ENCODE peak calls at places on chromosomes 6 and 20, in nine cellular contexts. One of them, this sample, is unnamed.

GRCh38 chr6:129542705-129543104 is 167.3 kb downstream of the ARHGAP18 start:
- DNase-seq in heart left ventricle: no peak
- DNase-seq in left ventricle myocardium inferior: no peak
- DNase-seq in tibial nerve: no peak
- DNase-seq in HFF-Myc: no peak
- DNase-seq in H1: no peak
- DNase-seq in lower lobe of right lung: no peak
- DNase-seq in cardiac fibroblast: no peak
- DNase-seq in adrenal gland: no peak
- DNase-seq in this sample: no peak

GRCh38 chr6:52399511-52400315 is 20.4 kb upstream of the EFHC1 start:
- DNase-seq in lower lobe of right lung: no peak
- DNase-seq in H1: no peak
- DNase-seq in cardiac fibroblast: peak
- DNase-seq in HFF-Myc: no peak
- DNase-seq in tibial nerve: no peak
- DNase-seq in adrenal gland: peak
- DNase-seq in left ventricle myocardium inferior: no peak
- DNase-seq in heart left ventricle: no peak
- DNase-seq in this sample: peak

GRCh38 chr6:37409501-37409900 is 23.5 kb upstream of the CMTR1 start:
- DNase-seq in tibial nerve: no peak
- DNase-seq in left ventricle myocardium inferior: no peak
- DNase-seq in lower lobe of right lung: no peak
- DNase-seq in heart left ventricle: no peak
- DNase-seq in HFF-Myc: no peak
- DNase-seq in cardiac fibroblast: no peak
- DNase-seq in H1: no peak
- DNase-seq in adrenal gland: no peak
- DNase-seq in this sample: no peak

GRCh38 chr6:129599467-129599866 is 110.5 kb downstream of the ARHGAP18 start:
- DNase-seq in left ventricle myocardium inferior: no peak
- DNase-seq in heart left ventricle: no peak
- DNase-seq in adrenal gland: no peak
- DNase-seq in H1: no peak
- DNase-seq in lower lobe of right lung: no peak
- DNase-seq in tibial nerve: no peak
- DNase-seq in cardiac fibroblast: no peak
- DNase-seq in HFF-Myc: no peak
- DNase-seq in this sample: no peak

GRCh38 chr6:36539814-36540568 is 7.3 kb downstream of the STK38 start:
- DNase-seq in lower lobe of right lung: no peak
- DNase-seq in HFF-Myc: no peak
- DNase-seq in cardiac fibroblast: no peak
- DNase-seq in adrenal gland: no peak
- DNase-seq in H1: no peak
- DNase-seq in left ventricle myocardium inferior: no peak
- DNase-seq in tibial nerve: no peak
- DNase-seq in heart left ventricle: no peak
- DNase-seq in this sample: no peak

GRCh38 chr6:39887692-39888450 is 46.4 kb downstream of the MOCS1 start:
- DNase-seq in HFF-Myc: peak
- DNase-seq in heart left ventricle: peak
- DNase-seq in H1: no peak
- DNase-seq in lower lobe of right lung: peak
- DNase-seq in left ventricle myocardium inferior: peak
- DNase-seq in tibial nerve: peak
- DNase-seq in cardiac fibroblast: peak
- DNase-seq in adrenal gland: peak
- DNase-seq in this sample: peak

GRCh38 chr6:21360353-21360752 is 233.2 kb upstream of the SOX4 start:
- DNase-seq in left ventricle myocardium inferior: no peak
- DNase-seq in HFF-Myc: no peak
- DNase-seq in adrenal gland: no peak
- DNase-seq in cardiac fibroblast: no peak
- DNase-seq in heart left ventricle: no peak
- DNase-seq in tibial nerve: no peak
- DNase-seq in lower lobe of right lung: no peak
- DNase-seq in H1: no peak
- DNase-seq in this sample: no peak

GRCh38 chr6:2635911-2636310 is 114.8 kb downstream of the MYLK4 start:
- DNase-seq in lower lobe of right lung: no peak
- DNase-seq in H1: no peak
- DNase-seq in heart left ventricle: no peak
- DNase-seq in tibial nerve: no peak
- DNase-seq in adrenal gland: no peak
- DNase-seq in HFF-Myc: no peak
- DNase-seq in left ventricle myocardium inferior: no peak
- DNase-seq in cardiac fibroblast: no peak
- DNase-seq in this sample: no peak

GRCh38 chr20:23295934-23296333 is 54.7 kb upstream of the NXT1 start:
- DNase-seq in cardiac fibroblast: no peak
- DNase-seq in H1: no peak
- DNase-seq in tibial nerve: no peak
- DNase-seq in left ventricle myocardium inferior: no peak
- DNase-seq in adrenal gland: no peak
- DNase-seq in heart left ventricle: no peak
- DNase-seq in HFF-Myc: no peak
- DNase-seq in lower lobe of right lung: no peak
- DNase-seq in this sample: no peak

GRCh38 chr6:37657117-37657886 is 40.4 kb downstream of the MDGA1 start:
- DNase-seq in heart left ventricle: no peak
- DNase-seq in left ventricle myocardium inferior: no peak
- DNase-seq in HFF-Myc: no peak
- DNase-seq in tibial nerve: no peak
- DNase-seq in H1: no peak
- DNase-seq in lower lobe of right lung: no peak
- DNase-seq in cardiac fibroblast: peak
- DNase-seq in adrenal gland: no peak
- DNase-seq in this sample: no peak

GRCh38 chr6:71197770-71198169 is 90.8 kb upstream of the OGFRL1 start:
- DNase-seq in H1: no peak
- DNase-seq in cardiac fibroblast: peak
- DNase-seq in heart left ventricle: no peak
- DNase-seq in lower lobe of right lung: no peak
- DNase-seq in adrenal gland: no peak
- DNase-seq in tibial nerve: no peak
- DNase-seq in HFF-Myc: no peak
- DNase-seq in left ventricle myocardium inferior: no peak
- DNase-seq in this sample: peak

GRCh38 chr6:124963416-124964083 is 1.3 kb downstream of the RNF217 start:
- DNase-seq in adrenal gland: no peak
- DNase-seq in lower lobe of right lung: no peak
- DNase-seq in cardiac fibroblast: peak
- DNase-seq in heart left ventricle: no peak
- DNase-seq in HFF-Myc: no peak
- DNase-seq in tibial nerve: no peak
- DNase-seq in H1: no peak
- DNase-seq in left ventricle myocardium inferior: no peak
- DNase-seq in this sample: peak

GRCh38 chr6:124962617-124963415 is 579 bp downstream of the RNF217 start:
- DNase-seq in H1: peak
- DNase-seq in adrenal gland: peak
- DNase-seq in tibial nerve: no peak
- DNase-seq in cardiac fibroblast: peak
- DNase-seq in left ventricle myocardium inferior: peak
- DNase-seq in heart left ventricle: peak
- DNase-seq in HFF-Myc: no peak
- DNase-seq in lower lobe of right lung: peak
- DNase-seq in this sample: peak

GRCh38 chr6:124967444-124967843 is 5.2 kb downstream of the RNF217 start:
- DNase-seq in tibial nerve: no peak
- DNase-seq in adrenal gland: no peak
- DNase-seq in H1: no peak
- DNase-seq in cardiac fibroblast: peak
- DNase-seq in left ventricle myocardium inferior: no peak
- DNase-seq in lower lobe of right lung: no peak
- DNase-seq in heart left ventricle: no peak
- DNase-seq in HFF-Myc: no peak
- DNase-seq in this sample: no peak

GRCh38 chr6:124964084-124964763 is 2.0 kb downstream of the RNF217 start:
- DNase-seq in adrenal gland: peak
- DNase-seq in tibial nerve: no peak
- DNase-seq in left ventricle myocardium inferior: no peak
- DNase-seq in HFF-Myc: no peak
- DNase-seq in heart left ventricle: no peak
- DNase-seq in H1: no peak
- DNase-seq in lower lobe of right lung: no peak
- DNase-seq in cardiac fibroblast: peak
- DNase-seq in this sample: peak

GRCh38 chr6:124964764-124965105 is 2.5 kb downstream of the RNF217 start:
- DNase-seq in lower lobe of right lung: no peak
- DNase-seq in tibial nerve: no peak
- DNase-seq in H1: no peak
- DNase-seq in cardiac fibroblast: peak
- DNase-seq in adrenal gland: no peak
- DNase-seq in HFF-Myc: no peak
- DNase-seq in left ventricle myocardium inferior: no peak
- DNase-seq in heart left ventricle: no peak
- DNase-seq in this sample: no peak
- H3K4me3 ChIP-seq in lower lobe of right lung: peak
- H3K4me3 ChIP-seq in tibial nerve: peak
- H3K4me3 ChIP-seq in H1: peak
- H3K4me3 ChIP-seq in cardiac fibroblast: peak
- H3K4me3 ChIP-seq in adrenal gland: no peak
- H3K4me3 ChIP-seq in HFF-Myc: peak
- H3K4me3 ChIP-seq in left ventricle myocardium inferior: peak
- H3K4me3 ChIP-seq in heart left ventricle: peak
- H3K4me3 ChIP-seq in this sample: peak

GRCh38 chr6:82365011-82365751 is 1.6 kb downstream of the TPBG start:
- DNase-seq in lower lobe of right lung: peak
- DNase-seq in HFF-Myc: no peak
- DNase-seq in adrenal gland: no peak
- DNase-seq in heart left ventricle: peak
- DNase-seq in tibial nerve: no peak
- DNase-seq in left ventricle myocardium inferior: no peak
- DNase-seq in H1: peak
- DNase-seq in cardiac fibroblast: peak
- DNase-seq in this sample: peak
- TF ChIP-seq CTCF in lower lobe of right lung: no peak
- TF ChIP-seq CTCF in HFF-Myc: no peak
- TF ChIP-seq CTCF in adrenal gland: no peak
- TF ChIP-seq CTCF in heart left ventricle: no peak
- TF ChIP-seq CTCF in tibial nerve: no peak
- TF ChIP-seq CTCF in left ventricle myocardium inferior: no peak
- TF ChIP-seq CTCF in H1: no peak
- TF ChIP-seq CTCF in cardiac fibroblast: peak
- TF ChIP-seq CTCF in this sample: peak

DNA sequence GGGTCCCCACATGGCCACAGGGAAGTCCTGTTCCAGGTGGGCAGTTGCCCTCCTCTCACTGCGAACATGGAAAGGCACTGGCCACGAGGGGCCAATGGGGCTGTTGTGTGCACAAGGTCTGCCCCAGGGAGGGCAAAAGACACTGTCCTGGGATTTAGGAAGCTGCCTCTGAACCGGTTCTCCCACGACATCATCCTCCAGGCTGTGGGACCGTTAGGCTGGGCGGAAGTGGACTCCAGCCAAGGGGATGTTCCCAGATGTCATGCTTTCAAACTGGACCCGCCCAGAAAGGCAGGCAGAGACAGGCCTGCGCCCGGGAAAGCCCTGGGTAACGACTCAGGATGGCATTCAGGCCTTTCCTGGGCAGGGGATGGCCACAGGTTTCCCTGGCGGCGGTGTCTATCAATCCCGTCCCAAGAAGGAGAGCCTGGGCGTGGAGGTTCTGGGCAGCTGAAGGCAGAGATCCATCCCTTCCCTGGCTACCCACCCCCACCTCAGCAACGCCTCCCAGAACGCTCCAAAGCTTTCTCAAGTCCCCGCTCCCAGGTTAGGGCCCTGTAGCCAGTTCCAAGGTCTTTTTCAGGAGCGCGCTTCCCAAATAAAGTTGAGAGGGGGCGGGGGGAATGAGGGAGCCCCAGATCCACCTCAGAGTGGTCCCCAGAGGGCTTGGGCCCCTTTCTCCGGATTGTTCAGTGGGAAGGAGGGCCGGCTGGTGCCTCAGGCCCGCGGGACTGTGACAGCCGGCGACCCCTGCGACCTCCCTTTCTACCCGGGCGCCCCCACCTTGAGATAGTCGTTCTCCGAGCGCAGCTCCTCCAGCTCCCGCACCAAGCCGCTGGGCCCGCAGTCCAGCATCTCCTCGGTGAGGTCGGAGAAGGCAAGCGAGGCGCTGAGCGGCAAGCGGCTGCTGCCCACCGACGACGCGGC is 13.8 kb upstream of the TLDC2 start:
- DNase-seq in lower lobe of right lung: peak
- DNase-seq in H1: peak
- DNase-seq in heart left ventricle: peak
- DNase-seq in tibial nerve: peak
- DNase-seq in HFF-Myc: peak
- DNase-seq in adrenal gland: peak
- DNase-seq in cardiac fibroblast: peak
- DNase-seq in left ventricle myocardium inferior: peak
- DNase-seq in this sample: peak
- H3K4me3 ChIP-seq in lower lobe of right lung: peak
- H3K4me3 ChIP-seq in H1: peak
- H3K4me3 ChIP-seq in heart left ventricle: peak
- H3K4me3 ChIP-seq in tibial nerve: peak
- H3K4me3 ChIP-seq in HFF-Myc: peak
- H3K4me3 ChIP-seq in adrenal gland: peak
- H3K4me3 ChIP-seq in cardiac fibroblast: peak
- H3K4me3 ChIP-seq in left ventricle myocardium inferior: peak
- H3K4me3 ChIP-seq in this sample: peak

GRCh38 chr6:116073765-116074450 is 13.2 kb upstream of the FRK start:
- DNase-seq in cardiac fibroblast: peak
- DNase-seq in heart left ventricle: no peak
- DNase-seq in tibial nerve: no peak
- DNase-seq in H1: no peak
- DNase-seq in HFF-Myc: peak
- DNase-seq in left ventricle myocardium inferior: no peak
- DNase-seq in lower lobe of right lung: no peak
- DNase-seq in adrenal gland: no peak
- DNase-seq in this sample: no peak
- TF ChIP-seq CTCF in cardiac fibroblast: no peak
- TF ChIP-seq CTCF in heart left ventricle: no peak
- TF ChIP-seq CTCF in tibial nerve: no peak
- TF ChIP-seq CTCF in H1: no peak
- TF ChIP-seq CTCF in HFF-Myc: no peak
- TF ChIP-seq CTCF in left ventricle myocardium inferior: no peak
- TF ChIP-seq CTCF in lower lobe of right lung: no peak
- TF ChIP-seq CTCF in adrenal gland: no peak
- TF ChIP-seq CTCF in this sample: no peak

GRCh38 chr6:44404022-44404714 is 16.7 kb downstream of the CDC5L start:
- DNase-seq in H1: no peak
- DNase-seq in HFF-Myc: peak
- DNase-seq in left ventricle myocardium inferior: no peak
- DNase-seq in cardiac fibroblast: no peak
- DNase-seq in tibial nerve: no peak
- DNase-seq in lower lobe of right lung: no peak
- DNase-seq in adrenal gland: no peak
- DNase-seq in heart left ventricle: no peak
- DNase-seq in this sample: no peak
- H3K4me3 ChIP-seq in H1: no peak
- H3K4me3 ChIP-seq in HFF-Myc: no peak
- H3K4me3 ChIP-seq in left ventricle myocardium inferior: no peak
- H3K4me3 ChIP-seq in cardiac fibroblast: no peak
- H3K4me3 ChIP-seq in tibial nerve: no peak
- H3K4me3 ChIP-seq in lower lobe of right lung: no peak
- H3K4me3 ChIP-seq in adrenal gland: no peak
- H3K4me3 ChIP-seq in heart left ventricle: no peak
- H3K4me3 ChIP-seq in this sample: no peak

GRCh38 chr6:154096316-154096715 is 57.3 kb downstream of the OPRM1 start:
- DNase-seq in cardiac fibroblast: no peak
- DNase-seq in tibial nerve: no peak
- DNase-seq in left ventricle myocardium inferior: no peak
- DNase-seq in lower lobe of right lung: no peak
- DNase-seq in adrenal gland: no peak
- DNase-seq in heart left ventricle: no peak
- DNase-seq in H1: no peak
- DNase-seq in HFF-Myc: no peak
- DNase-seq in this sample: no peak
- TF ChIP-seq CTCF in cardiac fibroblast: no peak
- TF ChIP-seq CTCF in tibial nerve: no peak
- TF ChIP-seq CTCF in left ventricle myocardium inferior: no peak
- TF ChIP-seq CTCF in lower lobe of right lung: no peak
- TF ChIP-seq CTCF in adrenal gland: no peak
- TF ChIP-seq CTCF in heart left ventricle: no peak
- TF ChIP-seq CTCF in H1: no peak
- TF ChIP-seq CTCF in HFF-Myc: no peak
- TF ChIP-seq CTCF in this sample: no peak

This sample was measured in cardiac muscle cell.